ENCODE peak calls at places on chromosomes 5 and 9, in ten cellular contexts. T is GM03348, K is T-helper 1 cell, L is D341Med, F is hepatocyte, X is endothelial cell of umbilical vein, I is mucosa of descending colon, Q is dermis blood vessel endothelial cell, H is GM23248, E is heart right ventricle. N is an unnamed sample.

GRCh38 chr5:61697811-61698587 is 365.9 kb downstream of the ZSWIM6 start:
- DNase-seq in T (no peak), K (no peak), L (no peak), F (no peak), X (peak; percentile 6), I (no peak), Q (no peak), H (no peak), E (no peak), N (no peak)

GRCh38 chr9:128683340-128684064 is 5.5 kb upstream of the SET start:
- DNase-seq in T (peak; percentile 56), K (peak; percentile 36), L (peak; percentile 74), F (peak; percentile 81), X (peak; percentile 16), I (peak; percentile 78), Q (peak; percentile 52), H (peak; percentile 63), E (peak; percentile 42), N (no peak)

GRCh38 chr9:96141666-96142065 is 160.3 kb downstream of the HSD17B3 start:
- DNase-seq in T (no peak), K (no peak), L (no peak), F (no peak), X (no peak), I (no peak), Q (no peak), H (peak; percentile 60), E (no peak), N (no peak)

GRCh38 chr5:119017999-119018398 is 29.7 kb upstream of the DTWD2 start:
- DNase-seq in T (no peak), K (no peak), L (no peak), F (no peak), X (no peak), I (no peak), Q (no peak), H (no peak), E (no peak), N (no peak)

GRCh38 chr5:68465934-68466551 is 250.5 kb downstream of the PIK3R1 start:
- DNase-seq in T (no peak), K (no peak), L (no peak), F (no peak), X (no peak), I (no peak), Q (no peak), H (no peak), E (no peak), N (no peak)

GRCh38 chr5:62901001-62901400 is 322.4 kb downstream of the LRRC70 start:
- DNase-seq in T (no peak), K (no peak), L (no peak), F (no peak), X (no peak), I (no peak), Q (no peak), H (no peak), E (no peak), N (no peak)

GRCh38 chr9:121820286-121821005 is 169.0 kb downstream of the DAB2IP start:
- DNase-seq in T (no peak), K (no peak), L (no peak), F (no peak), X (no peak), I (no peak), Q (no peak), H (no peak), E (no peak), N (no peak)

GRCh38 chr5:92378961-92379611 is 996.0 kb upstream of the ARRDC3 start:
- DNase-seq in T (no peak), K (no peak), L (no peak), F (no peak), X (peak; percentile 50), I (no peak), Q (peak; percentile 49), H (peak; percentile 36), E (peak; percentile 11), N (no peak)

GRCh38 chr9:123383512-123384170 is 27.6 kb downstream of the CRB2 start:
- DNase-seq in T (no peak), K (no peak), L (no peak), F (no peak), X (no peak), I (no peak), Q (no peak), H (no peak), E (no peak), N (no peak)

GRCh38 chr9:91073049-91073810 is 271.6 kb downstream of the SYK start:
- DNase-seq in T (no peak), K (no peak), L (no peak), F (no peak), X (no peak), I (no peak), Q (no peak), H (no peak), E (no peak), N (no peak)

GRCh38 chr5:150206076-150206779 is 16.4 kb downstream of the SLC6A7 start:
- DNase-seq in T (no peak), K (no peak), L (no peak), F (no peak), X (no peak), I (no peak), Q (no peak), H (no peak), E (no peak), N (no peak)

GRCh38 chr5:38613992-38614836 is 57.8 kb upstream of the LIFR start:
- DNase-seq in T (no peak), K (no peak), L (no peak), F (no peak), X (no peak), I (no peak), Q (no peak), H (no peak), E (no peak), N (no peak)

GRCh38 chr9:125810161-125810560 is 63.0 kb downstream of the PBX3 start:
- DNase-seq in T (no peak), K (no peak), L (no peak), F (no peak), X (no peak), I (no peak), Q (no peak), H (no peak), E (no peak), N (no peak)